ENCODE peak calls at places on chromosome 1, in six cellular contexts. S is activated B cell treated with CpG ODN at 0.5 μM for 24 hours; W is amygdala; A is activated naive CD8-positive, alpha-beta T cell treated with anti-CD3 and anti-CD28 coated beads, Interleukin-2, amount 50 U/mL, for 24 hours; D is NCI-H69; O is NCI-H1092. I is an unnamed sample.

GRCh38 chr1:180262628-180263488 is 32.8 kb downstream of the LHX4 start:
- DNase-seq in D (no peak), A (no peak), S (no peak), W (no peak), O (no peak), I (no peak)

GRCh38 chr1:219794085-219794743 is 134.1 kb downstream of the SLC30A10 start:
- DNase-seq in O (no peak), S (no peak), A (no peak), D (no peak), W (no peak), I (no peak)

GRCh38 chr1:163315773-163316374 is 5.9 kb upstream of the NUF2 start:
- DNase-seq in A (peak), S (no peak), D (peak), O (peak), W (no peak), I (peak)

GRCh38 chr1:118960567-118961136 is 27.5 kb downstream of the TBX15 start:
- DNase-seq in A (no peak), W (no peak), D (no peak), O (no peak), S (no peak), I (peak)

GRCh38 chr1:220462756-220463155 is 65.2 kb upstream of the MARK1 start:
- DNase-seq in O (no peak), D (peak), A (no peak), S (no peak), W (no peak), I (no peak)

GRCh38 chr1:51484591-51484990 is 34.5 kb downstream of the EPS15 start:
- DNase-seq in D (no peak), W (no peak), S (no peak), A (no peak), O (no peak), I (no peak)

GRCh38 chr1:201911827-201912571 is 23.3 kb downstream of the SHISA4 start:
- DNase-seq in A (no peak), O (no peak), S (no peak), W (no peak), D (peak), I (no peak)

GRCh38 chr1:238177960-238178359 is 287.2 kb upstream of the ZP4 start:
- DNase-seq in W (no peak), O (no peak), D (peak), S (no peak), A (no peak), I (no peak)

GRCh38 chr1:201346337-201346939 is 31.0 kb downstream of the TNNT2 start:
- DNase-seq in W (no peak), S (no peak), A (peak), O (peak), D (peak), I (peak)

GRCh38 chr1:68470388-68470970 is 20.7 kb upstream of the RPE65 start:
- DNase-seq in O (no peak), W (no peak), D (peak), A (no peak), S (no peak), I (peak)

GRCh38 chr1:89682630-89683029 is 49.7 kb downstream of the LRRC8C start:
- DNase-seq in O (no peak), D (no peak), A (no peak), S (no peak), W (no peak), I (no peak)

GRCh38 chr1:183198463-183198862 is 12.4 kb downstream of the LAMC2 start:
- DNase-seq in W (no peak), S (no peak), O (no peak), D (no peak), A (peak), I (peak)

GRCh38 chr1:82775402-82776000 is 974.8 kb downstream of the ADGRL2 start:
- DNase-seq in W (no peak), D (peak), S (no peak), O (no peak), A (peak), I (peak)

GRCh38 chr1:844472-845026 is 79.2 kb upstream of the SAMD11 start:
- DNase-seq in W (no peak), A (no peak), S (no peak), D (no peak), O (no peak), I (no peak)

GRCh38 chr1:28241633-28242241 is 5.8 kb downstream of the ATP5IF1 start:
- DNase-seq in W (no peak), D (no peak), O (no peak), A (no peak), S (no peak), I (no peak)

I was measured in fibroblast of the conjunctiva.